ENCODE peak calls at places on chromosomes 1 and 21, in ten cellular contexts. One of them, this sample, is unnamed.

GRCh38 chr1:89607156-89607555 is 25.8 kb upstream of the LRRC8C start:
- DNase-seq in A549: no peak
- DNase-seq in SK-N-SH: no peak
- DNase-seq in ovary: no peak
- DNase-seq in suprapubic skin: no peak
- DNase-seq in GM12878: no peak
- DNase-seq in K562: no peak
- DNase-seq in sigmoid colon: no peak
- DNase-seq in tibial nerve: no peak
- DNase-seq in esophagus muscularis mucosa: no peak
- DNase-seq in this sample: no peak

GRCh38 chr1:84297546-84298244 is 3.8 kb upstream of the SAMD13 start:
- DNase-seq in A549: no peak
- DNase-seq in SK-N-SH: no peak
- DNase-seq in ovary: no peak
- DNase-seq in suprapubic skin: no peak
- DNase-seq in GM12878: no peak
- DNase-seq in K562: no peak
- DNase-seq in sigmoid colon: no peak
- DNase-seq in tibial nerve: no peak
- DNase-seq in esophagus muscularis mucosa: no peak
- DNase-seq in this sample: no peak

GRCh38 chr1:69191280-69191679 is 376.4 kb upstream of the LRRC7 start:
- DNase-seq in A549: no peak
- DNase-seq in SK-N-SH: no peak
- DNase-seq in ovary: no peak
- DNase-seq in suprapubic skin: no peak
- DNase-seq in GM12878: no peak
- DNase-seq in K562: no peak
- DNase-seq in sigmoid colon: no peak
- DNase-seq in tibial nerve: no peak
- DNase-seq in esophagus muscularis mucosa: no peak
- DNase-seq in this sample: no peak

GRCh38 chr1:41773144-41773571 is 145.6 kb downstream of the HIVEP3 start:
- DNase-seq in A549: no peak
- DNase-seq in SK-N-SH: no peak
- DNase-seq in ovary: no peak
- DNase-seq in suprapubic skin: peak
- DNase-seq in GM12878: no peak
- DNase-seq in K562: no peak
- DNase-seq in sigmoid colon: no peak
- DNase-seq in tibial nerve: no peak
- DNase-seq in esophagus muscularis mucosa: no peak
- DNase-seq in this sample: no peak

GRCh38 chr1:94045465-94046056 is 75.4 kb downstream of the ABCA4 start:
- DNase-seq in A549: peak
- DNase-seq in SK-N-SH: peak
- DNase-seq in ovary: peak
- DNase-seq in suprapubic skin: peak
- DNase-seq in GM12878: no peak
- DNase-seq in K562: peak
- DNase-seq in sigmoid colon: peak
- DNase-seq in tibial nerve: peak
- DNase-seq in esophagus muscularis mucosa: peak
- DNase-seq in this sample: peak

GRCh38 chr1:241551759-241552638 is 19.8 kb downstream of the KMO start:
- DNase-seq in A549: no peak
- DNase-seq in SK-N-SH: no peak
- DNase-seq in ovary: no peak
- DNase-seq in suprapubic skin: no peak
- DNase-seq in GM12878: peak
- DNase-seq in K562: peak
- DNase-seq in sigmoid colon: peak
- DNase-seq in tibial nerve: no peak
- DNase-seq in esophagus muscularis mucosa: no peak
- DNase-seq in this sample: no peak

GRCh38 chr1:58699011-58699762 is 675 bp downstream of the MYSM1 start:
- DNase-seq in A549: no peak
- DNase-seq in SK-N-SH: no peak
- DNase-seq in ovary: no peak
- DNase-seq in suprapubic skin: no peak
- DNase-seq in GM12878: no peak
- DNase-seq in K562: peak
- DNase-seq in sigmoid colon: no peak
- DNase-seq in tibial nerve: no peak
- DNase-seq in esophagus muscularis mucosa: no peak
- DNase-seq in this sample: no peak

GRCh38 chr1:66938618-66939017 is 13.8 kb downstream of the MIER1 start:
- DNase-seq in A549: no peak
- DNase-seq in SK-N-SH: no peak
- DNase-seq in ovary: no peak
- DNase-seq in suprapubic skin: no peak
- DNase-seq in GM12878: no peak
- DNase-seq in K562: no peak
- DNase-seq in sigmoid colon: no peak
- DNase-seq in tibial nerve: no peak
- DNase-seq in esophagus muscularis mucosa: no peak
- DNase-seq in this sample: no peak

GRCh38 chr1:197081117-197081753 is 14.2 kb upstream of the F13B start:
- DNase-seq in A549: no peak
- DNase-seq in SK-N-SH: no peak
- DNase-seq in ovary: no peak
- DNase-seq in suprapubic skin: no peak
- DNase-seq in GM12878: no peak
- DNase-seq in K562: no peak
- DNase-seq in sigmoid colon: no peak
- DNase-seq in tibial nerve: no peak
- DNase-seq in esophagus muscularis mucosa: no peak
- DNase-seq in this sample: no peak

GRCh38 chr1:199073166-199073565 is 434.3 kb downstream of the PTPRC start:
- DNase-seq in A549: no peak
- DNase-seq in SK-N-SH: no peak
- DNase-seq in ovary: no peak
- DNase-seq in suprapubic skin: no peak
- DNase-seq in GM12878: no peak
- DNase-seq in K562: no peak
- DNase-seq in sigmoid colon: no peak
- DNase-seq in tibial nerve: no peak
- DNase-seq in esophagus muscularis mucosa: no peak
- DNase-seq in this sample: no peak

GRCh38 chr1:43853161-43853921 is 80.3 kb upstream of the ARTN start:
- DNase-seq in A549: no peak
- DNase-seq in SK-N-SH: peak
- DNase-seq in ovary: peak
- DNase-seq in suprapubic skin: no peak
- DNase-seq in GM12878: peak
- DNase-seq in K562: no peak
- DNase-seq in sigmoid colon: peak
- DNase-seq in tibial nerve: peak
- DNase-seq in esophagus muscularis mucosa: no peak
- DNase-seq in this sample: peak

GRCh38 chr21:29892379-29892778 is 47.4 kb downstream of the GRIK1 start:
- DNase-seq in A549: no peak
- DNase-seq in SK-N-SH: no peak
- DNase-seq in ovary: no peak
- DNase-seq in suprapubic skin: no peak
- DNase-seq in GM12878: no peak
- DNase-seq in K562: no peak
- DNase-seq in sigmoid colon: no peak
- DNase-seq in tibial nerve: no peak
- DNase-seq in esophagus muscularis mucosa: no peak
- DNase-seq in this sample: peak

GRCh38 chr1:117803318-117803717 is 126.1 kb downstream of the GDAP2 start:
- DNase-seq in A549: no peak
- DNase-seq in SK-N-SH: no peak
- DNase-seq in ovary: no peak
- DNase-seq in suprapubic skin: no peak
- DNase-seq in GM12878: no peak
- DNase-seq in K562: no peak
- DNase-seq in sigmoid colon: no peak
- DNase-seq in tibial nerve: no peak
- DNase-seq in esophagus muscularis mucosa: no peak
- DNase-seq in this sample: no peak

GRCh38 chr1:33036526-33037503 is at the start of gene AK2:
- DNase-seq in A549: peak
- DNase-seq in SK-N-SH: peak
- DNase-seq in ovary: peak
- DNase-seq in suprapubic skin: peak
- DNase-seq in GM12878: peak
- DNase-seq in K562: peak
- DNase-seq in sigmoid colon: peak
- DNase-seq in tibial nerve: peak
- DNase-seq in esophagus muscularis mucosa: peak
- DNase-seq in this sample: peak

DNA sequence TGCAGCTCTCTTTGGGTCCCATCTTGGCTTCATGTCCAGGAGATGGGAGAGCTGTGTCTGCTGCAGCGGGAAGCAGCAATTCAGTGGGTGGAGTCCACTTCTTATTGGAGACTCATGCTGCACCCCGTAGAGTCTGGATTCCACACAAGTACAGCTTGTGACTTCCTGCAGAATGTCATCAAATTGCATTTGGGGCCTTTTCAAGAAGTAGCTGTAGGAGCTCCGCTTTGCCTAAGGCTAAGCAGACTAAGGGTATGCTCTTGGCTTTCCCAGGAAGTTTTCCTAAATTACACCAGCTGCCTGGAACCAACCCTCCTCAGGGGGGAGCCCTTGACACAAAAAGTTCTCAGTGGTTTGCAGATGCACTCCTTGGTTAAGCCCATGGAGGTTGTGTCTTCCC is 5.7 kb upstream of the MOB3C start:
- DNase-seq in A549: peak
- DNase-seq in SK-N-SH: no peak
- DNase-seq in ovary: no peak
- DNase-seq in suprapubic skin: no peak
- DNase-seq in GM12878: no peak
- DNase-seq in K562: peak
- DNase-seq in sigmoid colon: peak
- DNase-seq in tibial nerve: no peak
- DNase-seq in esophagus muscularis mucosa: no peak
- DNase-seq in this sample: no peak
- TF ChIP-seq CTCF in A549: peak
- TF ChIP-seq CTCF in SK-N-SH: peak
- TF ChIP-seq CTCF in ovary: no peak
- TF ChIP-seq CTCF in suprapubic skin: no peak
- TF ChIP-seq CTCF in GM12878: peak
- TF ChIP-seq CTCF in K562: peak
- TF ChIP-seq CTCF in sigmoid colon: peak
- TF ChIP-seq CTCF in tibial nerve: peak
- TF ChIP-seq CTCF in esophagus muscularis mucosa: peak
- TF ChIP-seq CTCF in this sample: peak

DNA sequence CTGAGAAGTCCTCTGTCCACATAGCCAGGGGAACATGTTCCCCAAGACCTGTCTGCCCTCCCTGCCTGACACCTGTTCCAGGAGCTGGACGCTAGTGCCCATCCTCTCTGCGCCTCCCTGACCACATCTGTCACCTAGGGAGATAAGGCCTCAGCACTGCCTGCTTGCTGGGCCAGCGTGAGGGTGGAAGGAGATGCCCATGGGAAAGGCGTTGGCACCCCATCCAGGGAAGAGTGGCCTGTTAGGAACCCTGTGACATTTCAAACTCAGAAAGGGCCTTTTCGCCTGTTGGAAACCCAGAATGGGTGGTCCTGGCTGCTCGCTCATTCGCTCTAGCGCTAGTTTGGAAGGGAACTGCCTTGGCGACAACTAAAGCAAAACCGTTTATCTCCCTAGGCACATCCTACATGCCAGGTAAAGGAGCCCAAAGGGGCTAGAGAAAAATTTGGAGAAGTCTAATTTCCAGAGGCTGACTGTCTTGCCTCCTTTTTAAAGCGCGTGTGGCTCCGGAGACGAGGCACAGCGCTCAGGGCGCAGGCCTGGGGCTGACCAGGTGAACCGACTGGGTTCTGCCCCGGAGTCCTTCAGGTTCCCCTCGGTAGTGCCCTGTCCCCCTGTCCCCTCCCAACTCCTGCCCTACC is 410 bp downstream of the ACTA1 start:
- DNase-seq in A549: no peak
- DNase-seq in SK-N-SH: no peak
- DNase-seq in ovary: no peak
- DNase-seq in suprapubic skin: no peak
- DNase-seq in GM12878: no peak
- DNase-seq in K562: no peak
- DNase-seq in sigmoid colon: no peak
- DNase-seq in tibial nerve: no peak
- DNase-seq in esophagus muscularis mucosa: no peak
- DNase-seq in this sample: no peak
- H3K4me3 ChIP-seq in A549: no peak
- H3K4me3 ChIP-seq in SK-N-SH: no peak
- H3K4me3 ChIP-seq in ovary: no peak
- H3K4me3 ChIP-seq in suprapubic skin: no peak
- H3K4me3 ChIP-seq in GM12878: no peak
- H3K4me3 ChIP-seq in K562: no peak
- H3K4me3 ChIP-seq in sigmoid colon: peak
- H3K4me3 ChIP-seq in tibial nerve: no peak
- H3K4me3 ChIP-seq in esophagus muscularis mucosa: peak
- H3K4me3 ChIP-seq in this sample: no peak

DNA sequence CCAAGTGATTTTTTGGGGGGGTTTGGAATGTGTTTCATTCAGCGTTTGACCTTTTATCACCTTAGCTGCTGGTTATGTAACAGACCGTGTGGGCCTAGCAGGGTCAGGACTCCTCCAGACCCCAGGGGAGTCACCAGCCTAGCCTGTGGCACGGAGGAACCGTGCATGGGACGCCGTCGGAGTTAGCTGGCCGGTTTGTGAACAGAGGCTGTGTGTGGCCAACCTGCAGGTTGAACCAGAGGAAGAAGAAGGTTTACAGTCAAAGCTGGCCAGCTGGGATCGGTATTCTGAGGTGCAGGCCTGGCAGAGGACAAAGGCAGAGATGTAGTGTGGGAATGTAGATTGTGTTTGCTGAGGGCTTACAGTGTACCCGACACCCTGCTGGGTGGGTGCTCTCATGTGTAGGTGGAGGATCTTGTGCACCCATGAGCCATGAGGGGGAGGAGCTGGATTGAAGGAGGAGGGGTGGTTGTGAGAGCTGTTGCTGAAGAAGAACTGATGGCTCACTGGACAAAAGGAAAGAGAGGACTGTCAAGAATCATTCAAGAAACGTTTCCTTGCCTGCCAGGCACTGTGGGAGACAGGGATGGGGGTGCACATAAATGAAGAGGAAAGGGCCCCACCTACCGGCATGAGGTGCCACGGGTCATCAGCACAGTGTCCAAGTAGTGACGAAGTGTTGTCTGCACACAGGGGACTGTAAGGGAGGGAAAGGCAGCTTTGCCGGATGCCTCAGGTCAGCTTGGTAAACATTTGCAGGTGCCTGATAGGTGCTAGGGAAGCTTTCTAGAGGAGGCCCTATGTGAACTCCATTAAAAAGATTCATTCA is 40.0 kb upstream of the PWP2 start:
- DNase-seq in A549: no peak
- DNase-seq in SK-N-SH: no peak
- DNase-seq in ovary: no peak
- DNase-seq in suprapubic skin: peak
- DNase-seq in GM12878: no peak
- DNase-seq in K562: no peak
- DNase-seq in sigmoid colon: no peak
- DNase-seq in tibial nerve: no peak
- DNase-seq in esophagus muscularis mucosa: no peak
- DNase-seq in this sample: no peak
- TF ChIP-seq EP300 in A549: no peak
- TF ChIP-seq EP300 in SK-N-SH: no peak
- TF ChIP-seq EP300 in ovary: no peak
- TF ChIP-seq EP300 in suprapubic skin: no peak
- TF ChIP-seq EP300 in GM12878: no peak
- TF ChIP-seq EP300 in K562: no peak
- TF ChIP-seq EP300 in sigmoid colon: no peak
- TF ChIP-seq EP300 in tibial nerve: no peak
- TF ChIP-seq EP300 in esophagus muscularis mucosa: no peak
- TF ChIP-seq EP300 in this sample: no peak

GRCh38 chr1:228087771-228088251 is 5.3 kb downstream of the ARF1 start:
- DNase-seq in A549: no peak
- DNase-seq in SK-N-SH: no peak
- DNase-seq in ovary: peak
- DNase-seq in suprapubic skin: no peak
- DNase-seq in GM12878: no peak
- DNase-seq in K562: no peak
- DNase-seq in sigmoid colon: peak
- DNase-seq in tibial nerve: peak
- DNase-seq in esophagus muscularis mucosa: no peak
- DNase-seq in this sample: no peak
- TF ChIP-seq CTCF in A549: no peak
- TF ChIP-seq CTCF in SK-N-SH: no peak
- TF ChIP-seq CTCF in ovary: no peak
- TF ChIP-seq CTCF in suprapubic skin: no peak
- TF ChIP-seq CTCF in GM12878: no peak
- TF ChIP-seq CTCF in K562: no peak
- TF ChIP-seq CTCF in sigmoid colon: no peak
- TF ChIP-seq CTCF in tibial nerve: no peak
- TF ChIP-seq CTCF in esophagus muscularis mucosa: no peak
- TF ChIP-seq CTCF in this sample: no peak